ENCODE peak calls at places on chromosomes 7 and 10, in seven cellular contexts. X is mesothelial cell of epicardium; J is SK-N-DZ; A is stimulated activated naive B cell treated with anti-CD40 and anti-IgM and Interleukin-4, amounts not matched to agents 10 μg/mL and 1 μg/mL and 100 μg/mL, for 72 hours; F is NCI-H1092 treated with DMSO at 0.1 percent for 48 hours; Z is A172; M is endodermal cell. Q is an unnamed sample.

GRCh38 chr10:70557086-70557845 is 45.3 kb downstream of the PRF1 start:
- DNase-seq in M (no peak), J (no peak), X (no peak), Z (no peak), F (no peak), A (no peak), Q (no peak)

GRCh38 chr7:131619336-131620305 is 63.2 kb upstream of the PODXL start:
- DNase-seq in Z (peak), X (no peak), A (no peak), J (no peak), M (peak), F (no peak), Q (no peak)

GRCh38 chr10:5688587-5688986 is 3.9 kb downstream of the TASOR2 start:
- DNase-seq in A (no peak), Z (no peak), J (no peak), F (no peak), M (no peak), X (no peak), Q (no peak)

GRCh38 chr10:26860026-26860541 is 674 bp downstream of the ABI1 start:
- DNase-seq in Z (peak), A (no peak), F (peak), J (peak), X (peak), M (peak), Q (peak)

GRCh38 chr10:95907454-95908253 is at the start of gene CC2D2B:
- DNase-seq in M (peak), A (peak), X (peak), J (peak), Z (peak), F (peak), Q (peak)

GRCh38 chr7:129218514-129219036 is 6.3 kb upstream of the AHCYL2 start:
- DNase-seq in A (peak), X (peak), F (peak), M (peak), Z (peak), J (peak), Q (peak)

GRCh38 chr10:21329995-21330627 is 195.4 kb downstream of the SKIDA1 start:
- DNase-seq in X (no peak), J (no peak), M (no peak), Z (peak), A (no peak), F (no peak), Q (no peak)

GRCh38 chr10:133279266-133279960 is 2.7 kb upstream of the ADAM8 start:
- DNase-seq in J (no peak), F (no peak), Z (no peak), M (no peak), X (no peak), A (no peak), Q (no peak)

GRCh38 chr7:101527844-101528667 is 101.0 kb downstream of the MYL10 start:
- DNase-seq in X (no peak), F (peak), M (no peak), Z (peak), J (no peak), A (no peak), Q (no peak)

GRCh38 chr10:132062641-132063390 is 2.9 kb upstream of the JAKMIP3 start:
- DNase-seq in J (no peak), Z (no peak), F (no peak), A (no peak), X (peak), M (no peak), Q (no peak)

GRCh38 chr7:74012842-74013249 is 15.1 kb upstream of the ELN start:
- DNase-seq in M (peak), J (no peak), A (peak), X (no peak), Z (peak), F (no peak), Q (peak)

GRCh38 chr7:64581391-64581790 is 18.5 kb upstream of the ZNF680 start:
- DNase-seq in M (no peak), F (no peak), J (no peak), A (no peak), X (no peak), Z (no peak), Q (no peak)

GRCh38 chr7:131546126-131546525 is 10.3 kb downstream of the PODXL start:
- DNase-seq in X (no peak), F (no peak), Z (peak), A (no peak), J (no peak), M (peak), Q (no peak)

Q was measured in H9.